ENCODE peak calls at places on chromosomes 6 and 20, in six cellular contexts. One of them, this sample, is unnamed.

GRCh38 chr6:17015144-17015543 is 86.7 kb upstream of the STMND1 start:
- DNase-seq in GM12878: peak; percentile 13
- DNase-seq in H1: no peak
- DNase-seq in K562: no peak
- DNase-seq in HCT116: no peak
- DNase-seq in HepG2: no peak
- DNase-seq in this sample: no peak

GRCh38 chr6:140174509-140174908 is 800.1 kb upstream of the CITED2 start:
- DNase-seq in HCT116: peak; percentile 8
- DNase-seq in K562: no peak
- DNase-seq in HepG2: no peak
- DNase-seq in GM12878: no peak
- DNase-seq in H1: no peak
- DNase-seq in this sample: no peak

GRCh38 chr6:70413829-70414494 is 654 bp downstream of the FAM135A start:
- DNase-seq in HCT116: no peak
- DNase-seq in K562: no peak
- DNase-seq in GM12878: no peak
- DNase-seq in H1: no peak
- DNase-seq in HepG2: no peak
- DNase-seq in this sample: no peak

GRCh38 chr6:4550227-4550597 is 226.0 kb upstream of the CDYL start:
- DNase-seq in HCT116: no peak
- DNase-seq in GM12878: no peak
- DNase-seq in H1: no peak
- DNase-seq in HepG2: no peak
- DNase-seq in K562: peak; percentile 51
- DNase-seq in this sample: no peak

GRCh38 chr6:16391451-16391912 is 153.1 kb downstream of the GMPR start:
- DNase-seq in GM12878: no peak
- DNase-seq in HCT116: no peak
- DNase-seq in HepG2: no peak
- DNase-seq in H1: no peak
- DNase-seq in K562: no peak
- DNase-seq in this sample: no peak

GRCh38 chr6:12530345-12530744 is 186.2 kb upstream of the PHACTR1 start:
- DNase-seq in HCT116: no peak
- DNase-seq in K562: no peak
- DNase-seq in GM12878: no peak
- DNase-seq in HepG2: no peak
- DNase-seq in H1: no peak
- DNase-seq in this sample: no peak

GRCh38 chr6:22451960-22452359 is 117.4 kb upstream of the HDGFL1 start:
- DNase-seq in K562: no peak
- DNase-seq in H1: no peak
- DNase-seq in HepG2: no peak
- DNase-seq in GM12878: no peak
- DNase-seq in HCT116: no peak
- DNase-seq in this sample: no peak

GRCh38 chr20:38059832-38060231 is 26.3 kb downstream of the RPRD1B start:
- DNase-seq in K562: no peak
- DNase-seq in HepG2: peak; percentile 93
- DNase-seq in GM12878: no peak
- DNase-seq in H1: no peak
- DNase-seq in HCT116: no peak
- DNase-seq in this sample: no peak

GRCh38 chr6:5078121-5078695 is 6.9 kb upstream of the PPP1R3G start:
- DNase-seq in HepG2: no peak
- DNase-seq in GM12878: no peak
- DNase-seq in H1: no peak
- DNase-seq in K562: peak; percentile 48
- DNase-seq in HCT116: peak; percentile 34
- DNase-seq in this sample: no peak

GRCh38 chr20:44006578-44006977 is 91.9 kb downstream of the TOX2 start:
- DNase-seq in HepG2: no peak
- DNase-seq in GM12878: no peak
- DNase-seq in H1: no peak
- DNase-seq in HCT116: no peak
- DNase-seq in K562: peak; percentile 37
- DNase-seq in this sample: no peak

GRCh38 chr6:42404494-42404893 is 47.2 kb downstream of the TRERF1 start:
- DNase-seq in GM12878: no peak
- DNase-seq in HCT116: peak; percentile 82
- DNase-seq in H1: peak; percentile 38
- DNase-seq in HepG2: no peak
- DNase-seq in K562: peak; percentile 76
- DNase-seq in this sample: peak; percentile 60

GRCh38 chr6:107243471-107243870 is 128.2 kb upstream of the BEND3 start:
- DNase-seq in HCT116: no peak
- DNase-seq in H1: no peak
- DNase-seq in GM12878: no peak
- DNase-seq in HepG2: no peak
- DNase-seq in K562: no peak
- DNase-seq in this sample: no peak

GRCh38 chr6:31822038-31822821 is 5.3 kb upstream of the HSPA1B start:
- DNase-seq in HCT116: no peak
- DNase-seq in GM12878: no peak
- DNase-seq in H1: no peak
- DNase-seq in K562: peak; percentile 95
- DNase-seq in HepG2: peak; percentile 67
- DNase-seq in this sample: no peak

GRCh38 chr20:63060057-63060991 is 53.6 kb upstream of the BHLHE23 start:
- DNase-seq in HepG2: no peak
- DNase-seq in H1: no peak
- DNase-seq in GM12878: no peak
- DNase-seq in HCT116: no peak
- DNase-seq in K562: no peak
- DNase-seq in this sample: no peak

GRCh38 chr6:169556758-169557505 is 144.9 kb downstream of the WDR27 start:
- DNase-seq in GM12878: peak; percentile 61
- DNase-seq in HCT116: no peak
- DNase-seq in H1: no peak
- DNase-seq in K562: no peak
- DNase-seq in HepG2: no peak
- DNase-seq in this sample: no peak

GRCh38 chr6:170048615-170049256 is 242.1 kb downstream of the DLL1 start:
- DNase-seq in K562: no peak
- DNase-seq in HCT116: no peak
- DNase-seq in H1: no peak
- DNase-seq in HepG2: no peak
- DNase-seq in GM12878: no peak
- DNase-seq in this sample: no peak

GRCh38 chr20:59309218-59309617 is 8.8 kb downstream of the EDN3 start:
- DNase-seq in HCT116: no peak
- DNase-seq in GM12878: no peak
- DNase-seq in HepG2: no peak
- DNase-seq in H1: no peak
- DNase-seq in K562: no peak
- DNase-seq in this sample: no peak

GRCh38 chr6:134081506-134081905 is 29.1 kb upstream of the SLC2A12 start:
- DNase-seq in HCT116: no peak
- DNase-seq in H1: no peak
- DNase-seq in GM12878: no peak
- DNase-seq in HepG2: no peak
- DNase-seq in K562: no peak
- DNase-seq in this sample: no peak

GRCh38 chr6:121794630-121795029 is 359.2 kb downstream of the GJA1 start:
- DNase-seq in HepG2: no peak
- DNase-seq in K562: no peak
- DNase-seq in GM12878: no peak
- DNase-seq in HCT116: peak; percentile 60
- DNase-seq in H1: no peak
- DNase-seq in this sample: no peak

GRCh38 chr6:125154184-125155135 is 887 bp downstream of the TPD52L1 start:
- DNase-seq in K562: peak; percentile 57
- DNase-seq in H1: no peak
- DNase-seq in GM12878: no peak
- DNase-seq in HCT116: peak; percentile 51
- DNase-seq in HepG2: peak; percentile 7
- DNase-seq in this sample: peak; percentile 27
- TF ChIP-seq ZNF274 in K562: no peak
- TF ChIP-seq ZNF274 in H1: no peak
- TF ChIP-seq ZNF274 in GM12878: no peak
- TF ChIP-seq ZNF274 in HCT116: no peak
- TF ChIP-seq ZNF274 in HepG2: no peak
- TF ChIP-seq ZNF274 in this sample: no peak

GRCh38 chr20:25280574-25281535 is 33.0 kb downstream of the PYGB start:
- DNase-seq in GM12878: no peak
- DNase-seq in HCT116: no peak
- DNase-seq in HepG2: no peak
- DNase-seq in K562: no peak
- DNase-seq in H1: no peak
- DNase-seq in this sample: no peak
- TF ChIP-seq ZNF274 in GM12878: no peak
- TF ChIP-seq ZNF274 in HCT116: no peak
- TF ChIP-seq ZNF274 in HepG2: no peak
- TF ChIP-seq ZNF274 in K562: no peak
- TF ChIP-seq ZNF274 in H1: no peak
- TF ChIP-seq ZNF274 in this sample: no peak

GRCh38 chr6:145313041-145313855 is 422.1 kb downstream of the EPM2A start:
- DNase-seq in K562: no peak
- DNase-seq in H1: no peak
- DNase-seq in HCT116: no peak
- DNase-seq in HepG2: no peak
- DNase-seq in GM12878: no peak
- DNase-seq in this sample: no peak

GRCh38 chr6:145315982-145316600 is 419.2 kb downstream of the EPM2A start:
- DNase-seq in GM12878: no peak
- DNase-seq in HCT116: no peak
- DNase-seq in K562: no peak
- DNase-seq in HepG2: no peak
- DNase-seq in H1: no peak
- DNase-seq in this sample: peak; percentile 25

DNA sequence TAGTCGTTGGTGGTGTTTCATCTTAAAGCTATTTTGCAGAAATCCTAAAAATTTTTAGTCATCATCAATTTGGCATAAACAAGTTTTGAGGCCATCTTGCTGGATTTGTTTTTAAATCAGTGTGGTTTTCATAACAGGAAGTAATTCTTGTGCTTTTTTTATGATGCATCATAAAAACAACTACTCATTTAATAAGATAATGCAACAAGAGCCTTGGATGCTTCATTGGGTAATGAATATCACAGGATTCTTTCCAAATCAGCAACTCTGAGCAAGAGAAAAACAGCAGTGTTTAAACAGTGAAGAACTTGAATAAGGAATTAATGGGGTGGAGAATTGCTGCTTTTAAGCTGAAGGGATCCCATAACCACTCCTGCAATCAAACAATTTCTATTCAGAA is 425.2 kb downstream of the EPM2A start:
- DNase-seq in K562: no peak
- DNase-seq in H1: no peak
- DNase-seq in HepG2: no peak
- DNase-seq in GM12878: no peak
- DNase-seq in HCT116: no peak
- DNase-seq in this sample: no peak
- TF ChIP-seq ZNF274 in K562: no peak
- TF ChIP-seq ZNF274 in H1: no peak
- TF ChIP-seq ZNF274 in HepG2: no peak
- TF ChIP-seq ZNF274 in GM12878: no peak
- TF ChIP-seq ZNF274 in HCT116: no peak
- TF ChIP-seq ZNF274 in this sample: no peak

DNA sequence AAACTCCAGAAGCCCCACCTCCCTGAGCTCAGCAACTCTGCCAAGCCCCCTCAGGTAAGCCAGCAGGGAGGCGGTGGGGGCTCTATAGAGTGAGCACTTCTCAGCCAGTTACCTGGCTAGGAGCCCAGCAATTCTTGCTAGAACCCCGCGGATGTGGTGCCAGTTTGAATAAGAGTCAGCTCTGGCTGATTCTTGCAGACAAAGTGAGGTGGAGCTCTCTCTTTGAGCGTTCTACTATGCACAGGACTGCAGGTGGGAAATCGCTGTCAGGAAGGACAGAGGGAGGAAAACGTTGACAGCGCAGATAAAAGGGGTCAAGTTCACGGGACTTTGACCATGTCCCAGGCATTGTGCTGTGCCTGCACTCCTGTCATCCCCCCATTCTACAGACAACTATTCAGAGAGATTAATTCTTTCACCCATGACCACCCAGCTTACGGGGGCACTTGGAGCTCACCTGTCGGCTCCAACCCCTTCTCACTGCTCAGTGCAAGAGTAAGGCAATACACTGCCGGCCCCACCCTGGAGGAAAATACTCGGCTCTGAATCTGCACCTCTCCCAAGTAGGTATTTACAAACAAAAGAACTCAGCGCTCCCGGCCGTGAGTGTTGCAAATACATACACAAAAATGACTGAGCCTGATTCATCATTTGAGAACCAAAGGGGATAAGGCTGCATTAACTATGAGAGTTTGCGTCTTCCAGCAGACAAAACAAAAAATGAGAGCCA is 92.8 kb downstream of the ANKRD60 start:
- DNase-seq in HCT116: no peak
- DNase-seq in H1: no peak
- DNase-seq in K562: no peak
- DNase-seq in GM12878: no peak
- DNase-seq in HepG2: no peak
- DNase-seq in this sample: no peak
- TF ChIP-seq ZNF274 in HCT116: no peak
- TF ChIP-seq ZNF274 in H1: no peak
- TF ChIP-seq ZNF274 in K562: no peak
- TF ChIP-seq ZNF274 in GM12878: no peak
- TF ChIP-seq ZNF274 in HepG2: no peak
- TF ChIP-seq ZNF274 in this sample: no peak

This sample was measured in NT2/D1.